ENCODE peak calls at places on chromosome 19, in six cellular contexts. M is fibroblast of lung, B is NCI-H1105, U is left colon, S is psoas muscle, V is WTC11. E is an unnamed sample.
A peak's percentile ranks its signal among the peaks of the same experiment; 100 is the strongest.

GRCh38 chr19:40304306-40304705 is 19.2 kb upstream of the AKT2 start:
- DNase-seq in M (no peak), B (no peak), U (no peak), S (no peak), V (no peak), E (no peak)

GRCh38 chr19:15161028-15161984 is 39.5 kb downstream of the NOTCH3 start:
- DNase-seq in M (peak; percentile 9), B (peak; percentile 60), U (no peak), S (no peak), V (peak; percentile 43), E (no peak)

GRCh38 chr19:31784631-31785237 is 435.5 kb upstream of the TSHZ3 start:
- DNase-seq in M (peak; percentile 20), B (no peak), U (no peak), S (no peak), V (no peak), E (no peak)

GRCh38 chr19:14078406-14078805 is 5.8 kb downstream of the MISP3 start:
- DNase-seq in M (no peak), B (no peak), U (no peak), S (no peak), V (no peak), E (no peak)

GRCh38 chr19:12825259-12826131 is 8.9 kb downstream of the RTBDN start:
- DNase-seq in M (no peak), B (no peak), U (no peak), S (no peak), V (peak; percentile 94), E (peak; percentile 56)

GRCh38 chr19:55362174-55362989 is 678 bp downstream of the GARIN5B start:
- DNase-seq in M (no peak), B (no peak), U (no peak), S (no peak), V (no peak), E (no peak)

GRCh38 chr19:42074513-42075363 is 1.2 kb upstream of the ZNF574 start:
- DNase-seq in M (no peak), B (no peak), U (peak; percentile 47), S (no peak), V (no peak), E (no peak)

GRCh38 chr19:55062735-55063491 is at the start of gene RDH13:
- DNase-seq in M (peak; percentile 87), B (peak; percentile 96), U (peak; percentile 97), S (peak; percentile 96), V (peak; percentile 99), E (peak; percentile 90)

GRCh38 chr19:46289724-46290619 is 6.9 kb upstream of the HIF3A start:
- DNase-seq in M (no peak), B (no peak), U (no peak), S (no peak), V (no peak), E (no peak)

GRCh38 chr19:11209892-11210655 is 12.7 kb upstream of the KANK2 start:
- DNase-seq in M (no peak), B (no peak), U (no peak), S (no peak), V (no peak), E (no peak)

GRCh38 chr19:18612772-18613588 is at the start of gene TMEM59L:
- DNase-seq in M (no peak), B (no peak), U (no peak), S (no peak), V (peak; percentile 60), E (no peak)

GRCh38 chr19:16445238-16446107 is 26.3 kb downstream of the EPS15L1 start:
- DNase-seq in M (peak; percentile 61), B (no peak), U (no peak), S (no peak), V (no peak), E (no peak)

GRCh38 chr19:32599736-32600157 is 18.8 kb downstream of the PDCD5 start:
- DNase-seq in M (peak; percentile 58), B (peak; percentile 48), U (no peak), S (no peak), V (no peak), E (no peak)

GRCh38 chr19:38691938-38692457 is 44.5 kb downstream of the ACTN4 start:
- DNase-seq in M (peak; percentile 98), B (no peak), U (peak; percentile 75), S (peak; percentile 67), V (no peak), E (no peak)

GRCh38 chr19:51375504-51376221 is 3.2 kb upstream of the NKG7 start:
- DNase-seq in M (no peak), B (no peak), U (no peak), S (no peak), V (no peak), E (no peak)

GRCh38 chr19:4505570-4506448 is 12.5 kb downstream of the PLIN4 start:
- DNase-seq in M (no peak), B (no peak), U (no peak), S (no peak), V (no peak), E (no peak)

GRCh38 chr19:38745316-38745715 is 1.0 kb upstream of the CAPN12 start:
- DNase-seq in M (no peak), B (no peak), U (no peak), S (no peak), V (no peak), E (no peak)

GRCh38 chr19:6480843-6481415 is 658 bp downstream of the DENND1C start:
- DNase-seq in M (no peak), B (no peak), U (no peak), S (no peak), V (no peak), E (no peak)

GRCh38 chr19:14577264-14577663 is 5.4 kb upstream of the NDUFB7 start:
- DNase-seq in M (no peak), B (no peak), U (no peak), S (no peak), V (no peak), E (no peak)

GRCh38 chr19:34430738-34431625 is 2.8 kb downstream of the UBA2 start:
- DNase-seq in M (peak; percentile 41), B (peak; percentile 32), U (no peak), S (no peak), V (peak; percentile 20), E (no peak)

GRCh38 chr19:48400018-48400742 is 6.7 kb downstream of the GRIN2D start:
- DNase-seq in M (peak; percentile 76), B (no peak), U (peak; percentile 51), S (peak; percentile 52), V (peak; percentile 90), E (no peak)

GRCh38 chr19:48466571-48467325 is 2.4 kb upstream of the CYTH2 start:
- DNase-seq in M (peak; percentile 78), B (peak; percentile 42), U (no peak), S (no peak), V (no peak), E (no peak)

GRCh38 chr19:11345122-11345752 is 831 bp downstream of the TMEM205 start:
- DNase-seq in M (peak; percentile 14), B (no peak), U (no peak), S (no peak), V (no peak), E (no peak)

GRCh38 chr19:38068851-38069250 is 155.2 kb downstream of the DPF1 start:
- DNase-seq in M (no peak), B (no peak), U (no peak), S (no peak), V (no peak), E (no peak)

GRCh38 chr19:46958542-46958941 is 61.1 kb upstream of the NPAS1 start:
- DNase-seq in M (peak; percentile 36), B (no peak), U (no peak), S (no peak), V (no peak), E (no peak)

GRCh38 chr19:1271528-1272422 is 2.6 kb downstream of the CIRBP start:
- DNase-seq in M (no peak), B (no peak), U (no peak), S (peak; percentile 43), V (no peak), E (no peak)

GRCh38 chr19:32627714-32628253 is 46.8 kb downstream of the PDCD5 start:
- DNase-seq in M (no peak), B (no peak), U (no peak), S (no peak), V (no peak), E (no peak)

GRCh38 chr19:35712910-35713845 is 4.6 kb upstream of the KMT2B start:
- DNase-seq in M (no peak), B (no peak), U (no peak), S (no peak), V (peak; percentile 46), E (no peak)

GRCh38 chr19:13163609-13164364 is 13.6 kb downstream of the IER2 start:
- DNase-seq in M (peak; percentile 85), B (no peak), U (peak; percentile 85), S (peak; percentile 73), V (peak; percentile 80), E (peak; percentile 59)

GRCh38 chr19:19304186-19304975 is 15.9 kb downstream of the SUGP1 start:
- DNase-seq in M (no peak), B (no peak), U (no peak), S (no peak), V (no peak), E (no peak)

GRCh38 chr19:47315125-47315821 is 5.6 kb downstream of the C5AR1 start:
- DNase-seq in M (peak; percentile 86), B (no peak), U (peak; percentile 47), S (peak; percentile 62), V (no peak), E (no peak)

GRCh38 chr19:18940791-18941627 is at the start of gene HOMER3:
- DNase-seq in M (peak; percentile 38), B (peak; percentile 32), U (peak; percentile 49), S (peak; percentile 87), V (peak; percentile 71), E (peak; percentile 86)

GRCh38 chr19:18280247-18281081 is 958 bp downstream of the JUND start:
- DNase-seq in M (peak; percentile 69), B (peak; percentile 86), U (peak; percentile 80), S (peak; percentile 85), V (peak; percentile 53), E (peak; percentile 49)

GRCh38 chr19:44757735-44758505 is 9.4 kb downstream of the BCL3 start:
- DNase-seq in M (peak; percentile 58), B (no peak), U (peak; percentile 55), S (peak; percentile 85), V (peak; percentile 76), E (peak; percentile 47)

GRCh38 chr19:16328824-16329482 is 4.3 kb downstream of the KLF2 start:
- DNase-seq in M (no peak), B (no peak), U (no peak), S (no peak), V (no peak), E (no peak)